ENCODE peak calls at places on chromosomes 13 and 19, in seven cellular contexts. M, Y, R, J, F, K and I are unnamed samples.

GRCh38 chr13:20118268-20119140 is 42.3 kb downstream of the GJA3 start:
- DNase-seq in K (peak; percentile 86), F (no peak), J (peak; percentile 40), Y (peak; percentile 36), M (no peak), R (no peak), I (peak; percentile 42)

GRCh38 chr13:106899444-106899843 is 331.5 kb upstream of the ARGLU1 start:
- DNase-seq in F (no peak), M (no peak), R (no peak), J (no peak), Y (no peak), K (no peak), I (no peak)

GRCh38 chr13:109243311-109243951 is 543.0 kb downstream of the IRS2 start:
- DNase-seq in Y (no peak), K (no peak), F (peak; percentile 91), J (no peak), R (peak; percentile 21), M (no peak), I (peak; percentile 50)

GRCh38 chr13:66546534-66547379 is 683.4 kb downstream of the PCDH9 start:
- DNase-seq in Y (no peak), R (no peak), M (no peak), K (no peak), F (peak; percentile 37), J (no peak), I (no peak)

GRCh38 chr13:29503041-29503837 is 92.2 kb downstream of the SLC7A1 start:
- DNase-seq in R (no peak), K (no peak), F (no peak), Y (no peak), M (no peak), J (no peak), I (peak; percentile 66)

GRCh38 chr19:35000647-35001501 is 751 bp downstream of the GRAMD1A start:
- DNase-seq in F (peak; percentile 16), Y (no peak), M (no peak), R (no peak), K (no peak), J (peak; percentile 52), I (peak; percentile 63)

GRCh38 chr19:50384685-50385535 is 763 bp downstream of the POLD1 start:
- DNase-seq in R (no peak), F (peak; percentile 28), M (no peak), K (no peak), Y (no peak), J (no peak), I (peak; percentile 50)

GRCh38 chr13:38697628-38698333 is 10.9 kb downstream of the FREM2 start:
- DNase-seq in J (no peak), K (no peak), R (no peak), F (no peak), Y (no peak), M (no peak), I (no peak)

GRCh38 chr19:42555801-42556200 is 27.5 kb upstream of the CEACAM1 start:
- DNase-seq in R (no peak), F (no peak), Y (no peak), M (no peak), J (no peak), K (no peak), I (no peak)

GRCh38 chr13:63842102-63842501 is 2426.5 kb upstream of the PCDH20 start:
- DNase-seq in K (peak; percentile 70), F (no peak), J (no peak), M (no peak), R (no peak), Y (no peak), I (no peak)

GRCh38 chr19:42216653-42217521 is 590 bp downstream of the DEDD2 start:
- DNase-seq in K (peak; percentile 84), M (no peak), J (peak; percentile 59), R (no peak), F (peak; percentile 25), Y (peak; percentile 55), I (peak; percentile 58)

GRCh38 chr13:80141114-80141849 is 199.6 kb downstream of the SPRY2 start:
- DNase-seq in F (peak; percentile 56), Y (peak; percentile 56), K (peak; percentile 79), J (no peak), R (no peak), M (no peak), I (peak; percentile 60)

GRCh38 chr19:9849786-9850185 is 14.7 kb downstream of the PIN1 start:
- DNase-seq in R (no peak), Y (no peak), K (no peak), M (no peak), F (no peak), J (no peak), I (no peak)

GRCh38 chr13:38979891-38980627 is 10.6 kb downstream of the STOML3 start:
- DNase-seq in M (no peak), F (no peak), R (no peak), J (no peak), Y (peak; percentile 25), K (no peak), I (no peak)

GRCh38 chr19:55134732-55135131 is 14.3 kb downstream of the TNNT1 start:
- DNase-seq in J (no peak), F (no peak), R (no peak), M (no peak), Y (no peak), K (no peak), I (no peak)

GRCh38 chr19:17346109-17346671 is 8.8 kb downstream of the GTPBP3 start:
- DNase-seq in M (peak; percentile 86), Y (peak; percentile 82), J (peak; percentile 90), F (peak; percentile 44), K (peak; percentile 95), R (peak; percentile 51), I (peak; percentile 85)

GRCh38 chr19:46901701-46902401 is 41.1 kb downstream of the ARHGAP35 start:
- DNase-seq in R (no peak), M (no peak), J (no peak), F (no peak), K (no peak), Y (no peak), I (no peak)

GRCh38 chr19:2271516-2272103 is 10.4 kb downstream of the PEAK3 start:
- DNase-seq in R (no peak), M (no peak), J (no peak), F (peak; percentile 72), K (no peak), Y (no peak), I (peak; percentile 91)

GRCh38 chr19:42254083-42254849 is 662 bp downstream of the ERF start:
- DNase-seq in J (peak; percentile 68), Y (peak; percentile 76), K (peak; percentile 90), R (no peak), M (peak; percentile 66), F (no peak), I (peak; percentile 62)